ENCODE peak calls at places on chromosomes 13 and 19, in six cellular contexts. One of them, this sample, is unnamed.

GRCh38 chr13:77478645-77478997 is 56.9 kb upstream of the SCEL start:
- DNase-seq in IMR-90: no peak
- DNase-seq in mesenchymal stem cell: no peak
- DNase-seq in H9: no peak
- DNase-seq in trophoblast cell: no peak
- DNase-seq in H1: no peak
- DNase-seq in this sample: no peak

GRCh38 chr19:38932425-38933179 is 1.9 kb downstream of the MRPS12 start:
- DNase-seq in IMR-90: peak; percentile 44
- DNase-seq in mesenchymal stem cell: peak; percentile 59
- DNase-seq in H9: peak; percentile 54
- DNase-seq in trophoblast cell: peak; percentile 19
- DNase-seq in H1: no peak
- DNase-seq in this sample: no peak

GRCh38 chr19:3411636-3412035 is 45.3 kb downstream of the NFIC start:
- DNase-seq in IMR-90: no peak
- DNase-seq in mesenchymal stem cell: no peak
- DNase-seq in H9: no peak
- DNase-seq in trophoblast cell: no peak
- DNase-seq in H1: no peak
- DNase-seq in this sample: no peak

GRCh38 chr13:107361666-107362065 is 793.7 kb upstream of the ARGLU1 start:
- DNase-seq in IMR-90: peak; percentile 82
- DNase-seq in mesenchymal stem cell: no peak
- DNase-seq in H9: no peak
- DNase-seq in trophoblast cell: peak; percentile 10
- DNase-seq in H1: no peak
- DNase-seq in this sample: no peak

GRCh38 chr13:21557995-21558394 is 46.0 kb downstream of the MICU2 start:
- DNase-seq in IMR-90: no peak
- DNase-seq in mesenchymal stem cell: no peak
- DNase-seq in H9: peak; percentile 40
- DNase-seq in trophoblast cell: peak; percentile 20
- DNase-seq in H1: peak; percentile 10
- DNase-seq in this sample: no peak

GRCh38 chr19:2756477-2756876 is 16.7 kb upstream of the SLC39A3 start:
- DNase-seq in IMR-90: no peak
- DNase-seq in mesenchymal stem cell: no peak
- DNase-seq in H9: no peak
- DNase-seq in trophoblast cell: no peak
- DNase-seq in H1: no peak
- DNase-seq in this sample: no peak

GRCh38 chr13:106573279-106573831 is 5.4 kb upstream of the ARGLU1 start:
- DNase-seq in IMR-90: peak; percentile 52
- DNase-seq in mesenchymal stem cell: no peak
- DNase-seq in H9: no peak
- DNase-seq in trophoblast cell: no peak
- DNase-seq in H1: no peak
- DNase-seq in this sample: no peak

GRCh38 chr19:17138937-17139598 is 63.5 kb downstream of the MYO9B start:
- DNase-seq in IMR-90: no peak
- DNase-seq in mesenchymal stem cell: no peak
- DNase-seq in H9: no peak
- DNase-seq in trophoblast cell: no peak
- DNase-seq in H1: no peak
- DNase-seq in this sample: no peak

GRCh38 chr19:2723345-2723715 is 2.2 kb upstream of the DIRAS1 start:
- DNase-seq in IMR-90: no peak
- DNase-seq in mesenchymal stem cell: no peak
- DNase-seq in H9: no peak
- DNase-seq in trophoblast cell: no peak
- DNase-seq in H1: no peak
- DNase-seq in this sample: no peak

GRCh38 chr19:31304877-31305312 is 44.3 kb downstream of the TSHZ3 start:
- DNase-seq in IMR-90: no peak
- DNase-seq in mesenchymal stem cell: no peak
- DNase-seq in H9: no peak
- DNase-seq in trophoblast cell: peak; percentile 5
- DNase-seq in H1: no peak
- DNase-seq in this sample: no peak

GRCh38 chr19:42445948-42446347 is 3.2 kb upstream of the CXCL17 start:
- DNase-seq in IMR-90: no peak
- DNase-seq in mesenchymal stem cell: no peak
- DNase-seq in H9: no peak
- DNase-seq in trophoblast cell: no peak
- DNase-seq in H1: no peak
- DNase-seq in this sample: no peak

GRCh38 chr13:46235259-46235658 is 23.5 kb downstream of the LRRC63 start:
- DNase-seq in IMR-90: no peak
- DNase-seq in mesenchymal stem cell: no peak
- DNase-seq in H9: no peak
- DNase-seq in trophoblast cell: no peak
- DNase-seq in H1: no peak
- DNase-seq in this sample: no peak

DNA sequence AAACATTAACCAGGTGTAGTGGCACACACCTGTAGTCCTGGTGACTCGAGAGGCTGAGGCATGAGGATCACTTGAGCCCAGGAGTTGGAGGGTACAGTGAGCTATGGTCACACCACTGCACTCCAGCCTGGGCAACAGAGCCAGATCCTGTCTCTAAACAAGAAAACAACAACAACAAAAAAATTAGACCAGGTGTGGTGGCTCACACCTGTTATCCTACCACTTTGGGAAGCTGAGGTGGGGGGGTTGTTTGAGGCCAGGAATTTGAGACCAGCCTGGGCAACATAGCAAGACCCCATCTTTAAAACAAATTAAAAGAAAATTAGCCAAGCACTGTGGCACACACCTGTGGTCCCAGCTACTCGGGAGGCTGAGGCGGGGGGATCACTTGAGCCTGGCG is 20.8 kb upstream of the PTPRS start:
- DNase-seq in IMR-90: no peak
- DNase-seq in mesenchymal stem cell: no peak
- DNase-seq in H9: no peak
- DNase-seq in trophoblast cell: no peak
- DNase-seq in H1: no peak
- DNase-seq in this sample: no peak
- H4K91ac ChIP-seq in IMR-90: no peak overlapping the region
- H4K91ac ChIP-seq in mesenchymal stem cell: no peak overlapping the region
- H4K91ac ChIP-seq in H9: no peak overlapping the region
- H4K91ac ChIP-seq in trophoblast cell: no peak overlapping the region
- H4K91ac ChIP-seq in H1: no peak overlapping the region
- H4K91ac ChIP-seq in this sample: no peak overlapping the region

DNA sequence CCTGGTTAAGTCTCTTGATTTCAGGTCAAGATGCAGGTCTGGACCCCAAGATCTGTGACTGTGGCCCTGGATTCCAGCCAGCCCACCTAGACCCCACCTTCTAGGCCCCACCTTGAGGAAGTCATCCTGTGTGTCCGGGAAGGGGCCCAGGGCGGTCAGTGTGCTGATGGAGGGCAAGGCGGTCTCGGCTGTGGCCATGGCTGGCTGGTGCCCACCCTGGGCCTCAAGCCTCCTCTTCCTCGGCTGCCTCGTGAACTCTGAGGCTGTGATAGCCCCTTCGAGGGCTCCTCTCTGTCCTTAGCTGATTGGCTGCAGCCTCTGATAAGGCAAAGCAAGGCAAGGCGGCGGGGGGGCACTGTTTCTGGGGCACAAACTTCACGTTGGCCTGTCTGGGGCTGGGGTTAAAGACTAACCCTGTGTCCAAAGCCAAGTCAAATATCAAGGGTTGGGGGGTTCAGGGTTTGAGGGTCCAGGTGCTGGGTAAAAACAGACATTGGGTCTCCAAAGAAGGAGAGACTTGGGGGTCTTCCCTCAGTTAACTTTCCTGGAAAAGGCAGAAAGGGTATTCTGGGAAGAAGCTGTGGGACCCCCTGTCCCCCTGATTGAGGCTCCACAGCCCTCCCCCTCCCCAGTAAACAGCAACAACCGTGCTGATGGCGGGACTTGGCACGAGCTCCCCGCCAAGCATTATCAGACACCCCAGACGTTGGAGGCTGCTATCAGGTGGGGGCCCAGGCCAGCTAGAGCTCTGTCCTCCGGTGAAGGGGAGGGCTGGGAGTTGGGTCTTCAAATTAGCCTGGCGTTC is at the start of gene KLF1:
- DNase-seq in IMR-90: no peak
- DNase-seq in mesenchymal stem cell: no peak
- DNase-seq in H9: no peak
- DNase-seq in trophoblast cell: no peak
- DNase-seq in H1: no peak
- DNase-seq in this sample: no peak
- H4K91ac ChIP-seq in IMR-90: no peak within 1 kb of the TSS
- H4K91ac ChIP-seq in mesenchymal stem cell: no peak within 1 kb of the TSS
- H4K91ac ChIP-seq in H9: no peak within 1 kb of the TSS
- H4K91ac ChIP-seq in trophoblast cell: no peak within 1 kb of the TSS
- H4K91ac ChIP-seq in H1: peak within 1 kb of the TSS; percentile 2
- H4K91ac ChIP-seq in this sample: no peak within 1 kb of the TSS

DNA sequence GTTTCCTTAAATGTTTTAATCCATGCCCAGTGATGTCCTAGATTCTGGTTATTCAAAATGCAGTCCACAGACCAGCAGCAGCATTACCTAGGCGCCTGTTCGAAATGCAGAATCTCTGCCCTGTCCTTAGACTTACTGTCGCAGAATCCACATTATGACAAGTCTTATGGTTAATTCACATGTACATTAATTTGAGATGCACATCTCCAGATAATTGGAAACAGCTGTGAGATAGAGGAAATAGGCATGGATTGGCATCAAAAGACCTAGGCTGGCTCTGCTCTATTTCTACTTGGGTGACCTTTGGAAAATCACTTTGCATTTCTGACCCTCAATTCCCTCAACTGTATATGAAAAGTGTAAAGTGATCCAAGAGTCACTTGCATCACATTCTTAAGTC is 700.7 kb downstream of the DIAPH3 start:
- DNase-seq in IMR-90: no peak
- DNase-seq in mesenchymal stem cell: no peak
- DNase-seq in H9: no peak
- DNase-seq in trophoblast cell: no peak
- DNase-seq in H1: no peak
- DNase-seq in this sample: no peak
- H4K91ac ChIP-seq in IMR-90: no peak overlapping the region
- H4K91ac ChIP-seq in mesenchymal stem cell: no peak overlapping the region
- H4K91ac ChIP-seq in H9: no peak overlapping the region
- H4K91ac ChIP-seq in trophoblast cell: no peak overlapping the region
- H4K91ac ChIP-seq in H1: no peak overlapping the region
- H4K91ac ChIP-seq in this sample: no peak overlapping the region

GRCh38 chr13:85657942-85658341 is 141.3 kb downstream of the SLITRK6 start:
- DNase-seq in IMR-90: no peak
- DNase-seq in mesenchymal stem cell: no peak
- DNase-seq in H9: no peak
- DNase-seq in trophoblast cell: no peak
- DNase-seq in H1: no peak
- DNase-seq in this sample: no peak
- H4K91ac ChIP-seq in IMR-90: no peak overlapping the region
- H4K91ac ChIP-seq in mesenchymal stem cell: no peak overlapping the region
- H4K91ac ChIP-seq in H9: no peak overlapping the region
- H4K91ac ChIP-seq in trophoblast cell: no peak overlapping the region
- H4K91ac ChIP-seq in H1: no peak overlapping the region
- H4K91ac ChIP-seq in this sample: no peak overlapping the region

GRCh38 chr19:53874384-53874995 is 6.8 kb downstream of the MYADM start:
- DNase-seq in IMR-90: no peak
- DNase-seq in mesenchymal stem cell: peak; percentile 29
- DNase-seq in H9: no peak
- DNase-seq in trophoblast cell: no peak
- DNase-seq in H1: no peak
- DNase-seq in this sample: no peak
- H4K91ac ChIP-seq in IMR-90: no peak overlapping the region
- H4K91ac ChIP-seq in mesenchymal stem cell: no peak overlapping the region
- H4K91ac ChIP-seq in H9: no peak overlapping the region
- H4K91ac ChIP-seq in trophoblast cell: no peak overlapping the region
- H4K91ac ChIP-seq in H1: no peak overlapping the region
- H4K91ac ChIP-seq in this sample: no peak overlapping the region

GRCh38 chr19:5302396-5302795 is 38.2 kb downstream of the PTPRS start:
- DNase-seq in IMR-90: no peak
- DNase-seq in mesenchymal stem cell: no peak
- DNase-seq in H9: no peak
- DNase-seq in trophoblast cell: no peak
- DNase-seq in H1: no peak
- DNase-seq in this sample: no peak

GRCh38 chr19:5306531-5306930 is 34.1 kb downstream of the PTPRS start:
- DNase-seq in IMR-90: no peak
- DNase-seq in mesenchymal stem cell: no peak
- DNase-seq in H9: no peak
- DNase-seq in trophoblast cell: no peak
- DNase-seq in H1: no peak
- DNase-seq in this sample: no peak

GRCh38 chr19:5303208-5303607 is 37.4 kb downstream of the PTPRS start:
- DNase-seq in IMR-90: no peak
- DNase-seq in mesenchymal stem cell: no peak
- DNase-seq in H9: no peak
- DNase-seq in trophoblast cell: no peak
- DNase-seq in H1: no peak
- DNase-seq in this sample: no peak

GRCh38 chr19:5305163-5305562 is 35.4 kb downstream of the PTPRS start:
- DNase-seq in IMR-90: no peak
- DNase-seq in mesenchymal stem cell: no peak
- DNase-seq in H9: no peak
- DNase-seq in trophoblast cell: no peak
- DNase-seq in H1: no peak
- DNase-seq in this sample: no peak

DNA sequence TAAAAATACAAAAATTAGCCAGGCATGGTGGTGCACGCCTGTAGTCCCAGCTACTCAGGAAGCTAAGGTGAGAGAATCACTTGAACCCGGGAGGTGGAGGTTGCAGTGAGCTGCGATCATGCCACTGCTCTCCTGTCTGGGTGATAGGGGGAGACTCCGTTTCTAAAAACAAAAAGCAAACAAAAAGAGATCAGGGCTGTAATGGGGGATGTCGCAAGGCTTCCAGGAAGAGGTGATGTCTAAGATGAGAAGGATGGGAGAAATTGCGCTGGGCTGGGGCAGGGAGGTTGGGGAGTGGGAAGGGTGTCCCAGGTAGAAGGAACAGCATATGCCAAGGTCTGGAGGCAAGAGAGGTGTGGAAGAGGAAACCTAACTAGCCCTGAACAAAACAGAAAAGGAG is 36.1 kb downstream of the PTPRS start:
- DNase-seq in IMR-90: no peak
- DNase-seq in mesenchymal stem cell: no peak
- DNase-seq in H9: no peak
- DNase-seq in trophoblast cell: peak; percentile 82
- DNase-seq in H1: no peak
- DNase-seq in this sample: no peak
- H4K91ac ChIP-seq in IMR-90: no peak overlapping the region
- H4K91ac ChIP-seq in mesenchymal stem cell: no peak overlapping the region
- H4K91ac ChIP-seq in H9: no peak overlapping the region
- H4K91ac ChIP-seq in trophoblast cell: no peak overlapping the region
- H4K91ac ChIP-seq in H1: no peak overlapping the region
- H4K91ac ChIP-seq in this sample: no peak overlapping the region